ENCODE peak calls at places on chromosome 9, in seven cellular contexts. T is neural crest cell, H is GM04503, M is NCI-H1092, A is fibroblast of mammary gland, O is GM23248, K is cardiac fibroblast. C is an unnamed sample.

GRCh38 chr9:127987103-127987614 is 6.4 kb upstream of the EEIG1 start:
- DNase-seq in M (no peak), K (no peak), A (peak), O (peak), H (no peak), T (no peak), C (no peak)

GRCh38 chr9:107208121-107208520 is 75.0 kb upstream of the RAD23B start:
- DNase-seq in T (no peak), O (peak), M (no peak), H (no peak), A (peak), K (peak), C (no peak)

GRCh38 chr9:91994422-91994821 is 44.4 kb upstream of the ROR2 start:
- DNase-seq in O (no peak), M (no peak), T (no peak), A (no peak), K (no peak), H (no peak), C (no peak)

GRCh38 chr9:121826711-121827110 is 175.3 kb downstream of the DAB2IP start:
- DNase-seq in H (no peak), O (no peak), T (no peak), K (no peak), A (no peak), M (no peak), C (no peak)

GRCh38 chr9:93136011-93136440 is 2.0 kb upstream of the NINJ1 start:
- DNase-seq in A (peak), O (peak), T (no peak), K (peak), M (peak), H (no peak), C (no peak)

GRCh38 chr9:114487607-114488300 is 17.5 kb downstream of the WHRN start:
- DNase-seq in A (peak), H (peak), K (peak), T (peak), O (peak), M (peak), C (peak)

GRCh38 chr9:88997646-88998045 is 6.4 kb downstream of the S1PR3 start:
- DNase-seq in K (no peak), A (no peak), M (no peak), H (no peak), T (no peak), O (no peak), C (no peak)

GRCh38 chr9:133247632-133248031 is 27.4 kb downstream of the ABO start:
- DNase-seq in M (no peak), O (no peak), K (no peak), T (no peak), H (no peak), A (no peak), C (no peak)

GRCh38 chr9:126614455-126615248 is 924 bp downstream of the LMX1B start:
- DNase-seq in M (no peak), A (no peak), K (no peak), T (no peak), O (no peak), H (no peak), C (no peak)

GRCh38 chr9:74498616-74499095 is 1.5 kb downstream of the RORB start:
- DNase-seq in T (peak), K (peak), O (peak), H (no peak), M (peak), A (no peak), C (no peak)

GRCh38 chr9:81030027-81030426 is 659.3 kb downstream of the TLE1 start:
- DNase-seq in A (no peak), M (no peak), T (no peak), H (no peak), K (no peak), O (no peak), C (no peak)

GRCh38 chr9:121915304-121915625 is 177.8 kb downstream of the TTLL11 start:
- DNase-seq in O (no peak), T (no peak), M (no peak), K (no peak), A (no peak), H (no peak), C (no peak)

GRCh38 chr9:89564257-89564878 is 40.4 kb upstream of the GADD45G start:
- DNase-seq in T (no peak), M (no peak), O (no peak), H (no peak), A (no peak), K (peak), C (no peak)

GRCh38 chr9:127116088-127116726 is 6.2 kb downstream of the ANGPTL2 start:
- DNase-seq in M (no peak), T (no peak), A (no peak), K (no peak), O (peak), H (no peak), C (no peak)

GRCh38 chr9:98807811-98808195 is 333 bp downstream of the GALNT12 start:
- DNase-seq in H (no peak), K (no peak), M (no peak), T (no peak), O (peak), A (no peak), C (no peak)

GRCh38 chr9:27560457-27560856 is 12.8 kb downstream of the C9orf72 start:
- DNase-seq in A (no peak), T (no peak), K (no peak), H (no peak), M (no peak), O (no peak), C (no peak)

GRCh38 chr9:76846307-76846706 is 59.6 kb downstream of the PRUNE2 start:
- DNase-seq in A (no peak), H (no peak), K (no peak), O (no peak), M (no peak), T (no peak), C (no peak)